ENCODE peak calls at places on chromosomes 13 and 19, in nine cellular contexts. R, H, M, U, Z, O, S, T and W are unnamed samples.

GRCh38 chr19:45446295-45446694 is 21.5 kb upstream of the FOSB start:
- DNase-seq in H (no peak), O (no peak), M (no peak), R (peak; percentile 54), T (no peak), Z (no peak), U (no peak), S (no peak), W (no peak)

GRCh38 chr19:1978346-1978894 is 37.1 kb downstream of the BTBD2 start:
- DNase-seq in H (no peak), T (no peak), S (no peak), Z (no peak), O (no peak), R (no peak), M (no peak), U (peak; percentile 54), W (no peak)

GRCh38 chr13:110012102-110012739 is 225.8 kb upstream of the IRS2 start:
- DNase-seq in U (no peak), T (peak; percentile 70), S (no peak), H (peak; percentile 92), R (no peak), Z (no peak), O (peak; percentile 60), M (no peak), W (peak; percentile 66)

GRCh38 chr19:12995596-12996541 is 594 bp downstream of the NFIX start:
- DNase-seq in S (no peak), O (no peak), U (no peak), M (no peak), H (no peak), R (no peak), T (no peak), Z (no peak), W (no peak)

GRCh38 chr19:15825753-15826152 is 10.3 kb upstream of the OR10H1 start:
- DNase-seq in T (no peak), H (no peak), R (no peak), S (no peak), O (no peak), U (no peak), Z (no peak), M (no peak), W (no peak)

GRCh38 chr13:73913043-73913740 is 221.0 kb downstream of the KLF12 start:
- DNase-seq in Z (no peak), M (no peak), U (no peak), T (no peak), R (no peak), H (peak; percentile 49), O (no peak), S (no peak), W (peak; percentile 46)

GRCh38 chr13:38900188-38900587 is 90.4 kb downstream of the STOML3 start:
- DNase-seq in H (no peak), O (no peak), S (no peak), U (no peak), T (no peak), M (no peak), R (no peak), Z (no peak), W (no peak)

GRCh38 chr19:37551123-37551993 is 43.2 kb downstream of the ZNF571 start:
- DNase-seq in H (peak; percentile 11), M (peak; percentile 7), R (peak; percentile 86), S (peak; percentile 51), U (peak; percentile 78), Z (no peak), O (no peak), T (no peak), W (peak; percentile 37)

GRCh38 chr19:22607653-22608430 is 26.3 kb upstream of the ZNF492 start:
- DNase-seq in M (no peak), T (no peak), O (no peak), U (peak; percentile 22), S (no peak), R (no peak), H (no peak), Z (peak; percentile 8), W (no peak)

GRCh38 chr13:37277435-37278144 is 172.1 kb upstream of the CSNK1A1L start:
- DNase-seq in O (no peak), U (no peak), R (no peak), H (peak; percentile 27), S (no peak), Z (no peak), M (no peak), T (no peak), W (peak; percentile 23)

GRCh38 chr19:5692785-5693194 is 2.7 kb downstream of the RPL36 start:
- DNase-seq in U (no peak), S (no peak), R (no peak), O (no peak), H (no peak), M (no peak), Z (no peak), T (no peak), W (no peak)